ENCODE peak calls at places on chromosomes 7 and 10, in ten cellular contexts. D is lung, A is SK-N-SH, F is neural progenitor cell, Q is sigmoid colon, U is cardiac muscle cell, S is PC-9, M is heart right ventricle, Y is stomach, B is kidney. O is an unnamed sample. For H3K36me3, the result is how much of the 10 kb centered on the place peaks cover.

GRCh38 chr10:29105516-29106215 is 183.2 kb upstream of the LYZL1 start:
- DNase-seq in S (peak), M (no peak), D (no peak), U (no peak), Q (no peak), F (no peak), A (no peak), Y (no peak), B (no peak), O (no peak)

GRCh38 chr7:70393956-70394355 is 738.0 kb upstream of the GALNT17 start:
- DNase-seq in M (no peak), Y (no peak), Q (no peak), D (no peak), F (no peak), U (no peak), A (no peak), S (no peak), B (no peak), O (no peak)

GRCh38 chr10:76444034-76444800 is 1012.8 kb downstream of the LRMDA start:
- DNase-seq in U (no peak), D (no peak), A (no peak), F (no peak), Q (peak), Y (peak), M (no peak), B (no peak), S (no peak), O (no peak)

GRCh38 chr10:132434405-132435005 is 37.5 kb downstream of the PWWP2B start:
- DNase-seq in D (no peak), A (peak), F (no peak), B (peak), S (no peak), U (no peak), Y (no peak), Q (no peak), M (peak), O (peak)

GRCh38 chr7:28160551-28160991 is 20.0 kb downstream of the JAZF1 start:
- DNase-seq in Y (no peak), D (no peak), B (no peak), S (no peak), F (no peak), Q (no peak), M (no peak), A (no peak), U (no peak), O (no peak)

GRCh38 chr10:11716704-11717103 is 25.5 kb upstream of the ECHDC3 start:
- DNase-seq in D (no peak), Y (no peak), A (no peak), S (no peak), B (no peak), U (no peak), F (no peak), M (no peak), Q (no peak), O (no peak)

GRCh38 chr7:146960747-146961416 is 844.3 kb downstream of the CNTNAP2 start:
- DNase-seq in Y (no peak), U (no peak), A (peak), Q (no peak), S (no peak), M (no peak), F (peak), D (no peak), B (no peak), O (peak)

GRCh38 chr10:129790710-129791446 is 173.2 kb downstream of the EBF3 start:
- DNase-seq in U (no peak), B (no peak), Y (no peak), F (no peak), Q (no peak), D (no peak), A (no peak), S (no peak), M (no peak), O (no peak)

GRCh38 chr7:125355899-125356298 is 426.3 kb upstream of the POT1 start:
- DNase-seq in S (no peak), F (no peak), U (no peak), Y (no peak), A (no peak), B (no peak), Q (no peak), M (no peak), D (no peak), O (no peak)

GRCh38 chr7:47826754-47827153 is 121.5 kb downstream of the PKD1L1 start:
- DNase-seq in F (no peak), Q (no peak), S (no peak), M (no peak), D (no peak), Y (no peak), B (no peak), A (no peak), U (no peak), O (no peak)

GRCh38 chr7:142177869-142178268 is 66.4 kb downstream of the MGAM2 start:
- DNase-seq in Q (no peak), Y (no peak), D (no peak), U (no peak), M (no peak), F (no peak), B (no peak), A (no peak), S (no peak), O (no peak)

GRCh38 chr7:106415433-106415832 is 130.7 kb upstream of the NAMPT start:
- DNase-seq in M (no peak), D (no peak), A (no peak), B (no peak), S (no peak), F (no peak), Y (no peak), U (no peak), Q (no peak), O (no peak)

GRCh38 chr7:134931487-134931886 is 54.8 kb upstream of the AGBL3 start:
- DNase-seq in F (no peak), M (peak), Y (no peak), S (no peak), B (no peak), A (no peak), Q (no peak), U (no peak), D (no peak), O (no peak)

GRCh38 chr10:62554632-62555199 is 180.5 kb downstream of the ZNF365 start:
- DNase-seq in S (no peak), B (no peak), Q (no peak), A (peak), U (peak), Y (no peak), D (no peak), M (no peak), F (peak), O (peak)

GRCh38 chr10:74206727-74207126 is 55.7 kb downstream of the ADK start:
- DNase-seq in D (no peak), S (peak), B (no peak), F (no peak), U (no peak), M (no peak), Q (no peak), Y (peak), A (no peak), O (no peak)

GRCh38 chr10:93580824-93581223 is 14.4 kb downstream of the FFAR4 start:
- DNase-seq in D (no peak), U (no peak), S (no peak), B (no peak), M (no peak), Y (no peak), Q (no peak), F (peak), A (no peak), O (no peak)

GRCh38 chr10:43373461-43373860 is 2.0 kb downstream of the FXYD4 start:
- DNase-seq in U (no peak), D (no peak), B (peak), A (no peak), Q (peak), M (no peak), F (no peak), S (no peak), Y (no peak), O (no peak)

GRCh38 chr10:70096016-70096704 is 36.5 kb downstream of the AIFM2 start:
- DNase-seq in F (no peak), A (no peak), M (no peak), S (no peak), D (no peak), B (no peak), U (no peak), Q (no peak), Y (no peak), O (no peak)

GRCh38 chr7:66054063-66054462 is 21.6 kb upstream of the ASL start:
- DNase-seq in Y (no peak), D (no peak), Q (no peak), S (no peak), F (no peak), B (no peak), U (no peak), A (no peak), M (no peak), O (no peak)

GRCh38 chr7:21099432-21099831 is 312.7 kb upstream of the SP8 start:
- DNase-seq in Y (no peak), F (no peak), U (no peak), B (no peak), S (no peak), A (no peak), D (no peak), Q (no peak), M (no peak), O (no peak)

GRCh38 chr10:23358357-23358756 is 13.8 kb upstream of the C10orf67 start:
- DNase-seq in Y (no peak), D (no peak), B (no peak), Q (no peak), S (no peak), A (no peak), F (peak), M (no peak), U (peak), O (no peak)

GRCh38 chr10:132319853-132320669 is 11.9 kb upstream of the LRRC27 start:
- DNase-seq in F (no peak), A (no peak), M (no peak), B (no peak), S (peak), Y (no peak), U (no peak), D (no peak), Q (no peak), O (no peak)

GRCh38 chr10:10193848-10194247 is 823.8 kb upstream of the CELF2 start:
- DNase-seq in F (no peak), Y (no peak), M (no peak), S (no peak), U (no peak), D (no peak), B (no peak), Q (no peak), A (no peak), O (no peak)

GRCh38 chr7:50721160-50721559 is 61.5 kb downstream of the GRB10 start:
- DNase-seq in Y (no peak), M (no peak), U (no peak), A (no peak), F (peak), B (no peak), D (no peak), Q (peak), S (no peak), O (no peak)

GRCh38 chr10:11035318-11035920 is 17.7 kb downstream of the CELF2 start:
- DNase-seq in M (peak), B (no peak), F (peak), D (no peak), Q (peak), Y (no peak), U (no peak), S (peak), A (no peak), O (no peak)

GRCh38 chr10:125840955-125841354 is 17.6 kb downstream of the BCCIP start:
- DNase-seq in D (no peak), Y (no peak), U (no peak), B (no peak), F (no peak), Q (no peak), A (no peak), M (no peak), S (no peak), O (no peak)

GRCh38 chr10:30431435-30431911 is 2.5 kb upstream of the MAP3K8 start:
- DNase-seq in M (peak), F (no peak), Q (no peak), A (no peak), B (peak), D (no peak), Y (peak), U (no peak), S (peak), O (no peak)

GRCh38 chr7:50448823-50449222 is 1.3 kb downstream of the FIGNL1 start:
- DNase-seq in D (no peak), U (no peak), Q (no peak), B (no peak), Y (no peak), S (no peak), A (no peak), F (no peak), M (no peak), O (no peak)

GRCh38 chr7:55623617-55624016 is 51.3 kb upstream of the VOPP1 start:
- DNase-seq in M (no peak), A (no peak), Q (no peak), Y (no peak), B (no peak), F (no peak), S (no peak), D (no peak), U (no peak), O (no peak)

GRCh38 chr7:41268874-41269273 is 434.0 kb downstream of the INHBA start:
- DNase-seq in F (no peak), S (no peak), Y (no peak), B (no peak), Q (no peak), D (no peak), A (no peak), U (no peak), M (no peak), O (no peak)

GRCh38 chr10:75202321-75203096 is 8.1 kb upstream of the VDAC2 start:
- DNase-seq in F (no peak), A (no peak), B (no peak), U (no peak), Q (peak), D (peak), Y (peak), M (peak), S (no peak), O (no peak)

GRCh38 chr7:3655635-3656034 is 354.6 kb downstream of the SDK1 start:
- DNase-seq in M (no peak), Y (peak), B (no peak), A (no peak), F (no peak), U (no peak), S (no peak), D (no peak), Q (no peak), O (no peak)

GRCh38 chr10:88113232-88113631 is 249.8 kb downstream of the PTEN start:
- DNase-seq in Y (no peak), U (no peak), M (peak), Q (no peak), F (no peak), S (no peak), A (no peak), B (no peak), D (no peak), O (no peak)

GRCh38 chr10:107583974-107584373 is 419.5 kb upstream of the SORCS1 start:
- DNase-seq in S (no peak), A (no peak), Y (no peak), Q (no peak), M (no peak), D (no peak), B (no peak), U (no peak), F (no peak), O (no peak)

GRCh38 chr10:72171175-72171630 is 44.6 kb upstream of the ANAPC16 start:
- DNase-seq in Y (peak), M (no peak), D (peak), F (no peak), S (peak), U (no peak), Q (no peak), B (no peak), A (no peak), O (no peak)

GRCh38 chr10:51103818-51104217 is 29.5 kb downstream of the PRKG1 start:
- DNase-seq in M (no peak), Q (no peak), S (no peak), U (no peak), D (no peak), Y (no peak), A (no peak), F (no peak), B (no peak), O (no peak)

GRCh38 chr7:7564323-7564780 is 2.3 kb upstream of the MIOS start:
- DNase-seq in B (no peak), Q (no peak), Y (no peak), F (no peak), S (peak), U (no peak), A (no peak), D (no peak), M (no peak), O (no peak)

GRCh38 chr10:35546824-35547225 is 58.3 kb upstream of the GJD4 start:
- DNase-seq in B (no peak), Y (no peak), M (no peak), F (peak), U (no peak), D (no peak), S (peak), Q (no peak), A (no peak), O (no peak)

GRCh38 chr10:119041332-119041731 is 11.8 kb downstream of the NANOS1 start:
- DNase-seq in Q (no peak), F (no peak), D (no peak), A (no peak), B (no peak), M (no peak), U (no peak), S (no peak), Y (no peak), O (no peak)
- H3K36me3 ChIP-seq in Q (half or more), F (under half), D (under half), A (half or more), B (half or more), M (half or more), U (half or more), S (under half), Y (half or more), O (half or more)

GRCh38 chr7:130397472-130397871 is 17.2 kb downstream of the CPA1 start:
- DNase-seq in A (peak), B (no peak), F (no peak), S (no peak), D (no peak), Q (no peak), M (no peak), U (no peak), Y (no peak), O (no peak)
- TF ChIP-seq CTCF in A (no peak), B (no peak), F (no peak), S (no peak), D (no peak), Q (no peak), M (no peak), U (no peak), Y (no peak), O (no peak)

DNA sequence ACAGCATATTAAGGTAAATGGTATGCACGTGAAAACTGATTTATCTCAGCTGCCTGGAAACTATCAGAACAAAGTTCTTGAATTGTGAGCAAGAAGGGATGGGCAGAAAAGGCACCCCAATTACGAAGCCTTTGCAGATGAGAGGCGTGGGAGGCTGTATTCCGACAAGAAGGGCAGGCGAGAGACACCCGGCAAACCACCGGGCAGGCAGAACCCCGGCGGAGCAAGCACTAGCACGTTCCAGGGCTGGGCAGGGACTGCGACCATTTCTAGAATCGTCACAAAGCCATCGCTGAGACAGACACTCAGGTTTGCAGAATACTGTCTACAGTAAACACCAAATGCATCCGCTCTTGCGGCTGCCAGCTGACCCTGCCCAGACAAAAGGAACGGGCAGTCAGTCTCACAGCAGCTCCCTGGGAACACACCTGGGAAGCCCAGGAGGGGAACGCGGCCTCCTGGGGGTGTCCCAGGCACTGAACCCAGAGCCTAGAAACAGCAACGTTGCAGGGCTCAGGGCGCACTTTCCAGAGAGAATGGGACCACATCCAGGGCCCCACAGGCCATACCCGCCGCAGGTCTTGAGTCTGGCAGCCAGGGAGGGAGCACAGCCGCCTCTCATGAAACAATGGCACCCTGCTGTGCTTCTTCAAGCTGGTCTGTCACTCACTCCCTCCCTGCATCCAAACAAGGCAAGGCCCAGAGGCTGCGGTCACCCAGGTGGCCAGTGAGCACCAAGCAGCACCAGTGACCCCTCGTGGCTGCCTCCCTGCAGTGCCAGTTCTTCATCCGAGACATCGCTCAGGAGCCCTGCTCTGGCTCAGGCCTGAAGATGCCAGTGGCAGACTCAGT is 261.9 kb downstream of the PTPRN2 start:
- DNase-seq in D (no peak), Y (peak), M (no peak), B (no peak), U (peak), S (no peak), A (peak), Q (no peak), F (peak), O (peak)
- H3K4me3 ChIP-seq in D (no peak), Y (no peak), M (no peak), B (no peak), U (no peak), S (no peak), A (no peak), Q (no peak), F (peak), O (no peak)

DNA sequence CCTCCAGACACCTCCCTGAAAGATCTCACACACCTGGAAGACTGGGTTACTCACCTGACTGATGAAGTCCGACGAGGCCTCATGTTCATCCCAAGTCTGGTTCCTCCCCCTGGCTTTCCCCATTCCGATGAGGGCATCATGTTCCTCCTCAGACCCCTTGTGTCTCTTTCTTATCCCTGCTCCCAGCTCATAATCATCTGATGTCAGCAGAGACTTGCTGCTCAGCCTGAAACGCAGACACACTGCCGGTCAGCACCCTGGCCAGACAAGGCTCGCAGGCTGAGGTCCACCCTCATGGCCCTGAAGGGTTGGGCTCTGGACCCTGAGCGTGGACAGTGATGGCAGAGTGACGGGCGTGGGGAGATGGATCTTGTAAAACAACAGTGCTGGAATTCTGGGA is 64.3 kb downstream of the TNRC18 start:
- DNase-seq in B (no peak), A (no peak), F (no peak), Q (no peak), D (no peak), Y (no peak), S (no peak), U (no peak), M (no peak), O (no peak)
- H3K36me3 ChIP-seq in B (half or more), A (half or more), F (under half), Q (under half), D (half or more), Y (half or more), S (under half), U (under half), M (half or more), O (under half)

DNA sequence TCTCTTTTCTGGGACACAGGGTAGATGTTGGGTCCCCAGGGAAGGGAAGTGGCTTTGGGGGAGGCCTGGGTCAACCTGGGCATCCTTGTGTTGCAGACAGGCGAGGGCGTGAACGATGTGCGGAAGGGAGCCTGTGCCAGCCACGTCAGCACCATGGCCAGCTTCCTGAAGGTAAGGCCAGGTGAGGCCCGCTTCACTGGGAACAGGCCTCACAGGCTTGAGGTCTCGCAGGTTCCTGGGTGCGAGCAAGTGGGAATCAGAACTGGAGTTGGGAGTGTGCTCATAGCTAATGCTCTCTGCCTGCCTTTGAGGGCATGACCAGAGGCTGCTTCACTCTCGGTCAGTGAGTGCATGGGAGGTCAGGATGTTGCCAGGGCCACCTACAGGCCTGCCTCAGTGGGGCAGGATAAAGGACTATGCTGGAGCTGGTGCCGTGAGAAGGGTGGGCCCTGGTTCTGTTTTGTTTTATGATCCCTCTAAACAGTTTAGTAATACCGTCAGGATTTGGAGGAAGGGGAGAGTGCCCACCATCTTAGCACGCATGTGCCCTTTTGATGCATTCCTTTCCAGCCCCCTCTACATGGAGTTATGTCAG is 8.4 kb downstream of the DBNL start:
- DNase-seq in B (peak), F (no peak), M (no peak), S (no peak), A (no peak), Q (no peak), Y (peak), D (no peak), U (no peak), O (no peak)
- TF ChIP-seq CTCF in B (no peak), F (no peak), M (no peak), S (no peak), A (no peak), Q (no peak), Y (no peak), D (no peak), U (no peak), O (peak)

GRCh38 chr7:9945131-9945530 is 1028.5 kb upstream of the PHF14 start:
- DNase-seq in A (no peak), B (no peak), D (no peak), Y (no peak), S (no peak), U (no peak), Q (no peak), F (peak), M (no peak), O (no peak)

GRCh38 chr7:9937944-9938631 is 1035.6 kb upstream of the PHF14 start:
- DNase-seq in A (no peak), F (no peak), Q (no peak), M (no peak), D (no peak), U (no peak), S (no peak), B (no peak), Y (no peak), O (no peak)

GRCh38 chr7:9939171-9939570 is 1034.5 kb upstream of the PHF14 start:
- DNase-seq in Y (no peak), A (no peak), M (no peak), S (no peak), U (no peak), D (no peak), B (no peak), Q (no peak), F (no peak), O (no peak)
- H3K4me3 ChIP-seq in Y (no peak), A (no peak), M (no peak), S (no peak), U (no peak), D (no peak), B (no peak), Q (no peak), F (no peak), O (no peak)

O was measured in WERI-Rb-1.